ENCODE peak calls at places on chromosomes 2 and 18, in ten cellular contexts. V, C, S, L, U, P, W, Z, M and H are unnamed samples.

GRCh38 chr2:64485961-64486360 is 32.0 kb downstream of the LGALSL start:
- DNase-seq in V (no peak), L (no peak), W (no peak), M (no peak), P (peak; percentile 37), Z (no peak), S (no peak), U (no peak), C (peak; percentile 93), H (no peak)

GRCh38 chr18:48801728-48802542 is 148.8 kb downstream of the SMAD7 start:
- DNase-seq in U (no peak), C (no peak), V (no peak), P (no peak), L (no peak), W (no peak), M (no peak), S (no peak), Z (no peak), H (no peak)

GRCh38 chr2:53938904-53939303 is 31.9 kb downstream of the PSME4 start:
- DNase-seq in C (no peak), S (no peak), W (no peak), L (no peak), V (no peak), M (no peak), P (no peak), U (no peak), Z (no peak), H (no peak)

GRCh38 chr2:172103471-172104292 is 982 bp upstream of the DLX2 start:
- DNase-seq in Z (peak; percentile 89), P (peak; percentile 94), V (peak; percentile 84), M (peak; percentile 76), U (no peak), C (peak; percentile 75), L (peak; percentile 92), S (peak; percentile 59), W (peak; percentile 86), H (no peak)

GRCh38 chr2:27583390-27583915 is 611 bp downstream of the ZNF512 start:
- DNase-seq in Z (no peak), C (no peak), S (no peak), M (no peak), P (no peak), V (peak; percentile 35), L (no peak), U (no peak), W (no peak), H (no peak)

GRCh38 chr2:68537872-68538271 is 70.5 kb downstream of the APLF start:
- DNase-seq in L (no peak), P (peak; percentile 37), C (no peak), W (no peak), M (no peak), V (peak; percentile 13), U (no peak), S (no peak), Z (no peak), H (peak; percentile 16)

GRCh38 chr2:99863914-99864273 is 278.5 kb downstream of the AFF3 start:
- DNase-seq in P (no peak), V (no peak), C (no peak), Z (no peak), M (no peak), S (peak; percentile 74), W (no peak), U (no peak), L (no peak), H (no peak)

GRCh38 chr18:72820571-72820970 is 47.2 kb downstream of the NETO1 start:
- DNase-seq in W (no peak), P (no peak), L (no peak), U (no peak), Z (no peak), V (no peak), S (no peak), C (peak; percentile 34), M (no peak), H (no peak)

GRCh38 chr2:239881561-239882320 is 143.4 kb downstream of the NDUFA10 start:
- DNase-seq in L (peak; percentile 14), C (no peak), S (peak; percentile 32), Z (no peak), W (peak; percentile 75), V (no peak), P (peak; percentile 10), U (no peak), M (no peak), H (no peak)

GRCh38 chr2:8510519-8510918 is 171.3 kb upstream of the ID2 start:
- DNase-seq in Z (no peak), C (no peak), V (no peak), U (no peak), L (no peak), W (no peak), S (no peak), M (no peak), P (no peak), H (no peak)

GRCh38 chr18:22057908-22058527 is 111.4 kb upstream of the GATA6 start:
- DNase-seq in M (no peak), S (peak; percentile 4), Z (no peak), V (no peak), W (no peak), L (peak; percentile 38), C (no peak), U (no peak), P (no peak), H (no peak)

GRCh38 chr18:31316974-31317373 is 986 bp upstream of the DSG1 start:
- DNase-seq in U (no peak), L (no peak), P (no peak), S (no peak), W (no peak), Z (no peak), V (no peak), M (no peak), C (no peak), H (no peak)

DNA sequence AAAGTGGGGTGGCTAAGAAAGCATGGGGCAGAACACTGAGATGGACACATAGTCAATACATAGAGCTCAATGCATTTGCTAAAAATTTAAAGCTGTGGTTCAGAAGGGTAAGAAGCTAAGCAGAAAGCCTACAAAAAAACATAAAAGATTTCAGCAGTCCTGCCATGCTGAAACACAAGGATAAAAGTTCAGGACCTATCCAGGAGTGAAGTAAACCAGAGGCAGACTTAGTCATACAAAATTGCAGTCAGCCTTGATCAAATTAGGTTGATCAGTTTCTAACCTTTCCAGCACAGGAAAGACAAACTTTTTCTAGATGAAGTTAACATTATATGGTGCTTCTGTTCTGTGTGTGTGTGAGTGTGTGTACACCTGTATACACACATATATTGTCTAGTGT is 120.8 kb upstream of the RBMS1 start:
- DNase-seq in C (no peak), L (no peak), W (no peak), S (no peak), P (peak; percentile 59), Z (no peak), V (no peak), M (no peak), U (no peak), H (no peak)
- H3K4me3 ChIP-seq in C (no peak overlapping the region), L (no peak overlapping the region), W (no peak overlapping the region), S (no peak overlapping the region), P (no peak overlapping the region), Z (no peak overlapping the region), V (no peak overlapping the region), M (no peak overlapping the region), U (no peak overlapping the region), H (no peak overlapping the region)

GRCh38 chr2:95362486-95362885 is 40.0 kb upstream of the FAHD2A start:
- DNase-seq in W (no peak), P (no peak), Z (no peak), C (no peak), M (no peak), U (no peak), V (no peak), S (no peak), L (no peak), H (no peak)
- TF ChIP-seq CTCF in W (no peak), P (no peak), Z (no peak), C (no peak), M (no peak), U (no peak), V (no peak), S (no peak), L (no peak), H (no peak)

GRCh38 chr2:129723277-129724020 is 256.0 kb upstream of the RAB6C start:
- DNase-seq in U (no peak), Z (no peak), W (no peak), L (no peak), S (no peak), V (no peak), P (no peak), M (no peak), C (no peak), H (no peak)

GRCh38 chr2:129721841-129722240 is 257.6 kb upstream of the RAB6C start:
- DNase-seq in M (no peak), S (no peak), C (no peak), U (no peak), P (no peak), V (no peak), Z (no peak), L (no peak), W (no peak), H (no peak)

GRCh38 chr2:129722306-129723020 is 257.0 kb upstream of the RAB6C start:
- DNase-seq in W (no peak), Z (no peak), V (no peak), M (no peak), C (no peak), P (no peak), S (no peak), U (no peak), L (no peak), H (no peak)

GRCh38 chr2:129726271-129726670 is 253.2 kb upstream of the RAB6C start:
- DNase-seq in S (no peak), M (no peak), W (no peak), P (no peak), C (no peak), L (no peak), V (no peak), Z (no peak), U (no peak), H (no peak)

DNA sequence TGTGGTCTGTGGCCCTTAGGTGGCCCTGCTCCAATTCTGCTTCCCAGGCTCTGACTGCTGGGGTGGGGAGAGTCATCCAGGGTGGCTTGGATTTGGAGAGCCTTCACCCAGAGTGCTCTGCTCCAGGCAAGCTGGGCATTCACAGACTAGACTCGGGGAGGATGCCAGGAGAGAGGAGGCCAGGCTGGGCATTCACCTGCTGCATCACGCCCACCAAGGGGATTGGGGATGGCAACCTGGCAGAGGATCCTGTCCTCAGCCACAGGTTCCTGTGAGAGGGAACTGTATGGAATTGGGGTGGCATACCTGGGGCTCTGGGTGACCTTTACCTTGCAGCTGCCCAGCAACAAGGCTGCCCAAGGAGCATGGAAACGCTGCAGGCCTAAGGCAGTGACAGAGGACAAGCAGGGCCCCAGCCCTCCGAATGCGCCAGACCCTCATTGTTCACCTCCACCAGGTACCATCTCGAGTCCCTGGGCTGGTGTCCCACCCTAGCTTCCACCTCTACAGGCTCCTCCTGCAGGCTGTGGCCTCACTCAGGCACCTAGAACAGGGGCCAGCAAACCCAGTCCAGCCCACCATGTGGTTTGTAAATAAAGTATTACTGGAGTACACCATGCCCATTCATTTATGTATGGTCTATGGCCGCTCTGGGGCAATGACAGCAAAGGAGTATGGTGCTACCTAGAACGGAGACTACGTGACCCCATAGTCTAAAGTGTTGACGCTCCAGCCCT is 255.3 kb upstream of the RAB6C start:
- DNase-seq in V (no peak), L (no peak), C (no peak), M (no peak), W (no peak), Z (no peak), U (no peak), S (no peak), P (no peak), H (no peak)
- H3K4me3 ChIP-seq in V (no peak overlapping the region), L (no peak overlapping the region), C (no peak overlapping the region), M (no peak overlapping the region), W (no peak overlapping the region), Z (no peak overlapping the region), U (no peak overlapping the region), S (no peak overlapping the region), P (no peak overlapping the region), H (no peak overlapping the region)

GRCh38 chr2:71100195-71100964 is 29.6 kb downstream of the MCEE start:
- DNase-seq in P (peak; percentile 75), M (peak; percentile 44), S (peak; percentile 43), W (peak; percentile 66), C (peak; percentile 48), V (peak; percentile 31), Z (peak; percentile 59), L (peak; percentile 71), U (peak; percentile 41), H (no peak)
- TF ChIP-seq CTCF in P (peak; percentile 49), M (peak; percentile 68), S (peak; percentile 80), W (peak; percentile 76), C (peak; percentile 85), V (peak; percentile 62), Z (peak; percentile 69), L (peak; percentile 45), U (peak; percentile 66), H (peak; percentile 77)